ENCODE peak calls at places on chromosomes 12 and 14, in six cellular contexts. H is endothelial cell of umbilical vein, C is K562, G is A549, D is HepG2, I is GM12878. L is an unnamed sample.

GRCh38 chr14:92408186-92408585 is 85.2 kb downstream of the SLC24A4 start:
- DNase-seq in D (no peak), C (no peak), I (no peak), H (peak), G (no peak), L (no peak)

GRCh38 chr14:75877884-75878283 is 103.9 kb downstream of the TGFB3 start:
- DNase-seq in D (no peak), C (no peak), G (no peak), I (no peak), H (no peak), L (no peak)

GRCh38 chr12:10136637-10137205 is 6.7 kb upstream of the CLEC7A start:
- DNase-seq in G (no peak), C (no peak), D (peak), H (no peak), I (no peak), L (no peak)

GRCh38 chr14:58871972-58872530 is 234.3 kb downstream of the DACT1 start:
- DNase-seq in C (no peak), G (no peak), D (no peak), H (no peak), I (no peak), L (no peak)

GRCh38 chr14:102280376-102280962 is 24.5 kb downstream of the MOK start:
- DNase-seq in I (no peak), C (no peak), H (no peak), G (peak), D (no peak), L (peak)

GRCh38 chr14:98999901-99000300 is 272.1 kb downstream of the BCL11B start:
- DNase-seq in D (no peak), H (no peak), I (no peak), C (no peak), G (no peak), L (no peak)

GRCh38 chr12:117309276-117309885 is 52.0 kb downstream of the NOS1 start:
- DNase-seq in H (no peak), D (no peak), C (no peak), I (no peak), G (no peak), L (no peak)

GRCh38 chr12:120584343-120585149 is 3.3 kb upstream of the POP5 start:
- DNase-seq in I (no peak), H (peak), D (no peak), C (peak), G (peak), L (peak)

GRCh38 chr14:96730386-96730785 is 66.8 kb upstream of the VRK1 start:
- DNase-seq in G (no peak), C (no peak), I (no peak), D (no peak), H (no peak), L (no peak)

GRCh38 chr12:59834659-59835474 is 239.0 kb downstream of the SLC16A7 start:
- DNase-seq in G (no peak), C (no peak), I (no peak), D (peak), H (no peak), L (peak)

GRCh38 chr14:71478542-71478941 is 453.7 kb upstream of the RGS6 start:
- DNase-seq in I (no peak), C (no peak), G (no peak), D (no peak), H (no peak), L (peak)

GRCh38 chr12:130761537-130762318 is 45.6 kb upstream of the RIMBP2 start:
- DNase-seq in C (peak), D (peak), G (peak), I (no peak), H (no peak), L (peak)

GRCh38 chr12:2136901-2137300 is 84.1 kb downstream of the CACNA1C start:
- DNase-seq in D (no peak), G (no peak), I (no peak), H (no peak), C (no peak), L (no peak)

GRCh38 chr14:70140614-70141013 is 48.1 kb downstream of the SLC8A3 start:
- DNase-seq in D (no peak), G (no peak), H (no peak), C (no peak), I (no peak), L (no peak)

GRCh38 chr12:64825143-64826011 is 930 bp downstream of the TBC1D30 start:
- DNase-seq in I (no peak), C (no peak), D (no peak), H (no peak), G (no peak), L (no peak)

GRCh38 chr12:130281157-130281799 is 56.4 kb upstream of the PIWIL1 start:
- DNase-seq in H (no peak), C (peak), G (peak), D (no peak), I (no peak), L (peak)

GRCh38 chr12:27817761-27818160 is 37.7 kb upstream of the MANSC4 start:
- DNase-seq in H (no peak), D (no peak), I (no peak), G (no peak), C (no peak), L (no peak)

GRCh38 chr12:118330421-118331018 is 42.2 kb downstream of the TAOK3 start:
- DNase-seq in G (no peak), I (no peak), D (no peak), C (peak), H (peak), L (peak)

GRCh38 chr14:68786491-68787234 is 6.2 kb downstream of the ZFP36L1 start:
- DNase-seq in I (no peak), D (no peak), G (peak), H (peak), C (no peak), L (no peak)

GRCh38 chr12:76123301-76124212 is 39.1 kb upstream of the NAP1L1 start:
- DNase-seq in I (no peak), C (no peak), G (no peak), H (peak), D (no peak), L (no peak)

GRCh38 chr12:98470469-98471082 is 44.8 kb upstream of the TMPO start:
- DNase-seq in D (no peak), C (no peak), I (no peak), G (no peak), H (no peak), L (peak)

GRCh38 chr12:78210894-78211302 is 380.2 kb downstream of the NAV3 start:
- DNase-seq in I (no peak), D (no peak), C (no peak), H (peak), G (no peak), L (peak)

GRCh38 chr12:108689314-108690190 is 41.8 kb downstream of the CORO1C start:
- DNase-seq in H (peak), D (peak), I (no peak), G (no peak), C (peak), L (peak)

GRCh38 chr12:80805106-80805505 is 88.4 kb downstream of the MYF5 start:
- DNase-seq in C (no peak), H (no peak), I (no peak), D (no peak), G (no peak), L (no peak)

GRCh38 chr12:86660488-86661171 is 404.4 kb upstream of the MGAT4C start:
- DNase-seq in H (peak), C (no peak), G (peak), D (no peak), I (no peak), L (no peak)

GRCh38 chr12:52069410-52070242 is at the start of gene ATG101:
- DNase-seq in D (peak), H (peak), G (peak), I (peak), C (peak), L (peak)
- TF ChIP-seq CTCF in D (peak), H (peak), G (peak), I (peak), C (peak), L (peak)

DNA sequence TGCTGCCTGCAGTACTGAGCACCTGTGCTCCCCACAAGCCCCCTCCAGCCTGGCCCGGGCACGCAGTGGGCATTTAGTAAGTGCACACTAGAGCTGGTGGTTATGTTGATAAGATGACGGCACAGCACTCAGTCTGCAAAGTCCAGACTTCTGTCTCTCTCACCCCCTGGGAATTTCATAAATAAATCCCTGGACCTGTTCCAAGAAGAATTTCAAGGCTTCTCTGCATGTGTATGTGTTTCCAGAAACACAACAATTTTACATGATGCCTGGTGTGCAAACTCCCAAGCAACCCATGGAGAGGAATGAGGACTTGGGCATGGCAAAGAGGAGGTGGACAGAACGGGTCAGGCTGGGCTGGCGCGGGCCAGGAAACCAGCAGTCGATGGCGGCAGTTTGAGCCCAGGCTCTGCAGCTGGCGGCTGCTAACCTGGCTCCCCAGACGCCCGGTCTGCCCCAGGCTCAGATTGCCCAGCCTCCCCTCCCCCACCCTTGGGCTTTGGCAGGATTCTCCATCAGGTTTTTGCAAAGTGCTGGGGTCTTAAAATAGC is 10.4 kb upstream of the ACVR1B start:
- DNase-seq in C (no peak), I (no peak), D (no peak), H (no peak), G (no peak), L (no peak)
- TF ChIP-seq MYC in C (no peak), I (no peak), D (no peak), H (no peak), G (no peak), L (no peak)

GRCh38 chr12:6059221-6059620 is 65.2 kb downstream of the VWF start:
- DNase-seq in D (no peak), I (no peak), H (no peak), C (no peak), G (no peak), L (no peak)

GRCh38 chr12:6057693-6058092 is 66.8 kb downstream of the VWF start:
- DNase-seq in C (peak), I (no peak), D (no peak), H (no peak), G (no peak), L (no peak)

GRCh38 chr12:6053541-6053940 is 70.9 kb downstream of the VWF start:
- DNase-seq in G (no peak), I (no peak), C (no peak), D (peak), H (peak), L (no peak)

GRCh38 chr12:6058481-6059161 is 65.8 kb downstream of the VWF start:
- DNase-seq in C (no peak), G (no peak), D (peak), I (no peak), H (no peak), L (no peak)

DNA sequence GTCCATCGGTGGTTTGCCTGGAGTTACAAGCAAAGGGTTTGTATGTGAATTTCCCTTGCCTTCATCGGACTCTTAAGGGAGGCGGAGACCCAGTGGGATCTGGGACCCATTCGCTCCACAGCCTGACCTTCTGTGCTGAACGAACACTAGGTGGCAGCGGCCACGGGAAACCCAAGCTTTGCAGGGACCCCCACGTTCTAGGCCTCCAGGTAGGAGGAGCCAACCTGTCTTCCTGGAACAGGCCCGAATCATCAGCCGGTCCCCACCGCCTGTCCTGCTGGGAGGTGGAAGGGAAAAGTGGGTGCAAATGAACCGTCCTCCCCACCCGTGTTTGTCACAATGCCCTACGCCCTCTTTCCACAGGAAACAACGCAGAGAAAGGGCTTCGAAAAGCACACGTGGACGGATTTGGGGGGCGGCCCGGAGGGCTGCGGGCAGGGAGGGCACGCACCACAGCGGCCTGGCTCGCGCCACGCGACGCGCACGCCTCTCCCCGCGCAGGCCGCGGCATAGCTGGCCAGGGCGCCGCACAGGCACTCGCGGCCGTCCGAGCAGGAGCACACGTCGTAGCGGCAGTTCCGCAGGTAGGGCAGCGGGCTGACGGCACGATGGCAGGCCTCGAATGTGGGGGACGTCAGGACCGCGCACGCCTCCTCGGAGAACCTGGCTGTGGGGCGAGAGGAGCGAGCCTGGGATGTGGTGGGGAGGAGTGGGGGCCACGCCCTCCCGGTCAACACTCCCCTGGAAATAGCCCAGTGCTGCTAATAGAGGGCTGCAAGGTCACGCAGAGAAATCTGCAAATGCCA is 67.9 kb downstream of the VWF start:
- DNase-seq in I (no peak), D (peak), C (peak), H (no peak), G (no peak), L (peak)
- TF ChIP-seq CTCF in I (peak), D (peak), C (no peak), H (peak), G (no peak), L (peak)

GRCh38 chr14:101215936-101216335 is 312.4 kb upstream of the RTL1 start:
- DNase-seq in G (no peak), H (no peak), I (no peak), D (no peak), C (no peak), L (no peak)

GRCh38 chr14:101219896-101220703 is 316.6 kb upstream of the RTL1 start:
- DNase-seq in G (no peak), I (no peak), C (no peak), D (no peak), H (no peak), L (no peak)

GRCh38 chr14:101217972-101218371 is 314.4 kb upstream of the RTL1 start:
- DNase-seq in I (no peak), G (no peak), H (no peak), D (no peak), C (no peak), L (no peak)

GRCh38 chr14:101215266-101215665 is 311.7 kb upstream of the RTL1 start:
- DNase-seq in C (no peak), G (no peak), D (no peak), I (no peak), H (no peak), L (no peak)

GRCh38 chr14:101216725-101217463 is 313.4 kb upstream of the RTL1 start:
- DNase-seq in D (peak), C (no peak), H (no peak), I (no peak), G (no peak), L (no peak)
- TF ChIP-seq MYC in D (no peak), C (no peak), H (no peak), I (no peak), G (no peak), L (no peak)

GRCh38 chr14:104688755-104689619 is at the start of gene INF2:
- DNase-seq in I (no peak), H (peak), G (peak), C (peak), D (peak), L (peak)
- TF ChIP-seq CTCF in I (no peak), H (no peak), G (peak), C (no peak), D (peak), L (no peak)

GRCh38 chr12:113860950-113861349 is 105.2 kb downstream of the RBM19 start:
- DNase-seq in G (peak), D (no peak), H (no peak), I (no peak), C (no peak), L (peak)
- TF ChIP-seq MYC in G (no peak), D (no peak), H (no peak), I (no peak), C (no peak), L (peak)

GRCh38 chr12:96093543-96094196 is 58.3 kb upstream of the LTA4H start:
- DNase-seq in C (no peak), G (no peak), D (no peak), H (no peak), I (no peak), L (peak)

GRCh38 chr12:96094201-96094600 is 58.8 kb upstream of the LTA4H start:
- DNase-seq in C (no peak), I (no peak), D (no peak), H (peak), G (no peak), L (peak)

DNA sequence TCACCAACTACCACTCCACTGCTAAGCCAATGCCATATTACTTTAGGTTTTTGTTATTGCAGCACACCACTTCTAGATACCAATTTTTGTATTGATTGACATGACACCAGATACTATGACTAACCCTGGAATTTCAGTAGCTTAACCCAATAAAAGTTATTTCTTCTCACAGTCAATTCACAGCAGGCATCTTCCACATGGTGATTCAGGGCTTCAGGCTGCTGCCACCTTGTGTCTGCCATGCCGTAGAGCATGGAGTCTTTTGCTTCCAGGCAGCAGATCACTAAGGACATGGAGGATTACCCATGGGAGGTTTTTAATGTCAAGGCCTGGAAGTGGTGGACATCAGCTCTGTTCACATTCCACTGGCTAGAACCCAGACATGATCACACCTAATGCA is 56.4 kb upstream of the LTA4H start:
- DNase-seq in I (no peak), G (no peak), H (no peak), D (peak), C (no peak), L (peak)
- TF ChIP-seq CTCF in I (peak), G (no peak), H (peak), D (peak), C (peak), L (peak)

GRCh38 chr12:20628388-20628787 is 66.7 kb upstream of the SLCO1C1 start:
- DNase-seq in I (no peak), H (no peak), G (no peak), C (no peak), D (peak), L (peak)

GRCh38 chr12:20628999-20629398 is 66.1 kb upstream of the SLCO1C1 start:
- DNase-seq in I (no peak), C (no peak), D (peak), G (no peak), H (no peak), L (no peak)

GRCh38 chr12:20624718-20625117 is 70.4 kb upstream of the SLCO1C1 start:
- DNase-seq in I (no peak), G (no peak), D (peak), C (no peak), H (peak), L (no peak)

GRCh38 chr12:20627001-20627588 is 68.0 kb upstream of the SLCO1C1 start:
- DNase-seq in D (no peak), I (no peak), G (no peak), C (no peak), H (no peak), L (peak)

GRCh38 chr12:20625531-20625930 is 69.6 kb upstream of the SLCO1C1 start:
- DNase-seq in H (no peak), D (no peak), I (no peak), G (no peak), C (no peak), L (no peak)
- TF ChIP-seq MYC in H (no peak), D (no peak), I (no peak), G (no peak), C (no peak), L (no peak)

DNA sequence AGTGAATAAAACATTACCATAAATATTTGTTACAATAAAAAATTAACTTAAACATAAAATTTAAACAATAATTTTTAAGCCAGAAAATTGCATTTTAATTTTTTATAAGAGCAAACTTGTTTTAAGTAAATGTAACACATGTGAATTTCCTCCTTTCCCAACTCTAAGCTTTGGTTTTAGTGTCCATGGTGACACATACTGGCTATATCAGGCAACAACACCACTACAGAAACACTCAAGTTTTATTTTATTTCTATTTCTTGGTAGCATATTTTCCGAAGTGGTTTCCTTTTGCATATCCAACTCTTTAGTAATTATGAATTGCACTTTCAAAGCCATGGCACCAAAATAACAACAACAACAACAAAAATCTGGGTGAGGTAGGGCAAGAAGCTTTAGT is 2.2 kb downstream of the NELL2 start:
- DNase-seq in C (no peak), I (no peak), H (no peak), D (no peak), G (no peak), L (peak)
- TF ChIP-seq CTCF in C (no peak), I (peak), H (no peak), D (no peak), G (no peak), L (no peak)

GRCh38 chr14:54627718-54628345 is 60.9 kb downstream of the SAMD4A start:
- DNase-seq in G (no peak), C (no peak), D (no peak), H (peak), I (peak), L (no peak)
- TF ChIP-seq MYC in G (no peak), C (no peak), D (no peak), H (no peak), I (no peak), L (no peak)

L was measured in NB4.